ENCODE peak calls at places on chromosomes 16 and 17, in seven cellular contexts. One of them, this sample, is unnamed.

GRCh38 chr16:22360963-22361659 is 13.3 kb downstream of the CDR2 start:
- DNase-seq in GM10248: no peak
- DNase-seq in SW 1271: no peak
- DNase-seq in GM23248: no peak
- DNase-seq in NCI-H345: no peak
- DNase-seq in activated naive CD4-positive, alpha-beta T cell treated with anti-CD3 and anti-CD28 coated beads for 36 hours: peak
- DNase-seq in stromal cell of bone marrow: no peak
- DNase-seq in this sample: no peak

GRCh38 chr17:81339180-81339501 is 44.0 kb upstream of the SLC38A10 start:
- DNase-seq in GM10248: no peak
- DNase-seq in SW 1271: no peak
- DNase-seq in GM23248: no peak
- DNase-seq in NCI-H345: no peak
- DNase-seq in activated naive CD4-positive, alpha-beta T cell treated with anti-CD3 and anti-CD28 coated beads for 36 hours: no peak
- DNase-seq in stromal cell of bone marrow: no peak
- DNase-seq in this sample: no peak

GRCh38 chr17:75048396-75048933 is 1.4 kb downstream of the KCTD2 start:
- DNase-seq in GM10248: no peak
- DNase-seq in SW 1271: no peak
- DNase-seq in GM23248: peak
- DNase-seq in NCI-H345: no peak
- DNase-seq in activated naive CD4-positive, alpha-beta T cell treated with anti-CD3 and anti-CD28 coated beads for 36 hours: no peak
- DNase-seq in stromal cell of bone marrow: no peak
- DNase-seq in this sample: no peak

GRCh38 chr17:75508122-75508719 is 7.1 kb downstream of the CASKIN2 start:
- DNase-seq in GM10248: no peak
- DNase-seq in SW 1271: no peak
- DNase-seq in GM23248: no peak
- DNase-seq in NCI-H345: no peak
- DNase-seq in activated naive CD4-positive, alpha-beta T cell treated with anti-CD3 and anti-CD28 coated beads for 36 hours: no peak
- DNase-seq in stromal cell of bone marrow: no peak
- DNase-seq in this sample: no peak

GRCh38 chr17:19736071-19736470 is 12.0 kb downstream of the ALDH3A1 start:
- DNase-seq in GM10248: no peak
- DNase-seq in SW 1271: no peak
- DNase-seq in GM23248: no peak
- DNase-seq in NCI-H345: no peak
- DNase-seq in activated naive CD4-positive, alpha-beta T cell treated with anti-CD3 and anti-CD28 coated beads for 36 hours: no peak
- DNase-seq in stromal cell of bone marrow: no peak
- DNase-seq in this sample: no peak

GRCh38 chr17:30450125-30451027 is 26.8 kb upstream of the GOSR1 start:
- DNase-seq in GM10248: no peak
- DNase-seq in SW 1271: no peak
- DNase-seq in GM23248: peak
- DNase-seq in NCI-H345: no peak
- DNase-seq in activated naive CD4-positive, alpha-beta T cell treated with anti-CD3 and anti-CD28 coated beads for 36 hours: no peak
- DNase-seq in stromal cell of bone marrow: no peak
- DNase-seq in this sample: no peak

GRCh38 chr16:86300746-86301480 is 209.4 kb upstream of the FOXF1 start:
- DNase-seq in GM10248: no peak
- DNase-seq in SW 1271: no peak
- DNase-seq in GM23248: peak
- DNase-seq in NCI-H345: no peak
- DNase-seq in activated naive CD4-positive, alpha-beta T cell treated with anti-CD3 and anti-CD28 coated beads for 36 hours: no peak
- DNase-seq in stromal cell of bone marrow: no peak
- DNase-seq in this sample: no peak

GRCh38 chr16:56866955-56867830 is 2.2 kb downstream of the SLC12A3 start:
- DNase-seq in GM10248: peak
- DNase-seq in SW 1271: no peak
- DNase-seq in GM23248: peak
- DNase-seq in NCI-H345: peak
- DNase-seq in activated naive CD4-positive, alpha-beta T cell treated with anti-CD3 and anti-CD28 coated beads for 36 hours: peak
- DNase-seq in stromal cell of bone marrow: peak
- DNase-seq in this sample: peak

GRCh38 chr16:9091867-9092281 is 430 bp downstream of the HAPSTR1 start:
- DNase-seq in GM10248: no peak
- DNase-seq in SW 1271: no peak
- DNase-seq in GM23248: peak
- DNase-seq in NCI-H345: peak
- DNase-seq in activated naive CD4-positive, alpha-beta T cell treated with anti-CD3 and anti-CD28 coated beads for 36 hours: peak
- DNase-seq in stromal cell of bone marrow: no peak
- DNase-seq in this sample: no peak

GRCh38 chr16:88617268-88618031 is 20.9 kb upstream of the IL17C start:
- DNase-seq in GM10248: no peak
- DNase-seq in SW 1271: no peak
- DNase-seq in GM23248: no peak
- DNase-seq in NCI-H345: peak
- DNase-seq in activated naive CD4-positive, alpha-beta T cell treated with anti-CD3 and anti-CD28 coated beads for 36 hours: no peak
- DNase-seq in stromal cell of bone marrow: no peak
- DNase-seq in this sample: peak

GRCh38 chr17:71417142-71417541 is 703.7 kb upstream of the SOX9 start:
- DNase-seq in GM10248: no peak
- DNase-seq in SW 1271: no peak
- DNase-seq in GM23248: no peak
- DNase-seq in NCI-H345: no peak
- DNase-seq in activated naive CD4-positive, alpha-beta T cell treated with anti-CD3 and anti-CD28 coated beads for 36 hours: no peak
- DNase-seq in stromal cell of bone marrow: no peak
- DNase-seq in this sample: no peak

GRCh38 chr17:73528679-73529078 is 115.6 kb downstream of the SDK2 start:
- DNase-seq in GM10248: no peak
- DNase-seq in SW 1271: no peak
- DNase-seq in GM23248: no peak
- DNase-seq in NCI-H345: no peak
- DNase-seq in activated naive CD4-positive, alpha-beta T cell treated with anti-CD3 and anti-CD28 coated beads for 36 hours: no peak
- DNase-seq in stromal cell of bone marrow: no peak
- DNase-seq in this sample: no peak

GRCh38 chr17:40412880-40413279 is 4.8 kb downstream of the TOP2A start:
- DNase-seq in GM10248: no peak
- DNase-seq in SW 1271: no peak
- DNase-seq in GM23248: no peak
- DNase-seq in NCI-H345: no peak
- DNase-seq in activated naive CD4-positive, alpha-beta T cell treated with anti-CD3 and anti-CD28 coated beads for 36 hours: no peak
- DNase-seq in stromal cell of bone marrow: no peak
- DNase-seq in this sample: no peak

GRCh38 chr17:63029520-63029919 is 63.5 kb downstream of the TANC2 start:
- DNase-seq in GM10248: no peak
- DNase-seq in SW 1271: peak
- DNase-seq in GM23248: peak
- DNase-seq in NCI-H345: no peak
- DNase-seq in activated naive CD4-positive, alpha-beta T cell treated with anti-CD3 and anti-CD28 coated beads for 36 hours: no peak
- DNase-seq in stromal cell of bone marrow: peak
- DNase-seq in this sample: no peak

GRCh38 chr17:20300399-20301037 is 166.8 kb downstream of the LGALS9B start:
- DNase-seq in GM10248: no peak
- DNase-seq in SW 1271: no peak
- DNase-seq in GM23248: peak
- DNase-seq in NCI-H345: no peak
- DNase-seq in activated naive CD4-positive, alpha-beta T cell treated with anti-CD3 and anti-CD28 coated beads for 36 hours: no peak
- DNase-seq in stromal cell of bone marrow: peak
- DNase-seq in this sample: no peak

GRCh38 chr17:45841883-45842525 is 2.7 kb upstream of the SPPL2C start:
- DNase-seq in GM10248: no peak
- DNase-seq in SW 1271: no peak
- DNase-seq in GM23248: no peak
- DNase-seq in NCI-H345: peak
- DNase-seq in activated naive CD4-positive, alpha-beta T cell treated with anti-CD3 and anti-CD28 coated beads for 36 hours: no peak
- DNase-seq in stromal cell of bone marrow: no peak
- DNase-seq in this sample: peak

GRCh38 chr16:11596572-11597226 is 10.0 kb upstream of the LITAF start:
- DNase-seq in GM10248: no peak
- DNase-seq in SW 1271: no peak
- DNase-seq in GM23248: no peak
- DNase-seq in NCI-H345: no peak
- DNase-seq in activated naive CD4-positive, alpha-beta T cell treated with anti-CD3 and anti-CD28 coated beads for 36 hours: no peak
- DNase-seq in stromal cell of bone marrow: no peak
- DNase-seq in this sample: no peak

GRCh38 chr17:36136439-36136838 is 32.8 kb downstream of the CCL4 start:
- DNase-seq in GM10248: no peak
- DNase-seq in SW 1271: no peak
- DNase-seq in GM23248: no peak
- DNase-seq in NCI-H345: no peak
- DNase-seq in activated naive CD4-positive, alpha-beta T cell treated with anti-CD3 and anti-CD28 coated beads for 36 hours: no peak
- DNase-seq in stromal cell of bone marrow: no peak
- DNase-seq in this sample: no peak

GRCh38 chr17:18136357-18136756 is 27.8 kb downstream of the MYO15A start:
- DNase-seq in GM10248: no peak
- DNase-seq in SW 1271: no peak
- DNase-seq in GM23248: no peak
- DNase-seq in NCI-H345: no peak
- DNase-seq in activated naive CD4-positive, alpha-beta T cell treated with anti-CD3 and anti-CD28 coated beads for 36 hours: no peak
- DNase-seq in stromal cell of bone marrow: no peak
- DNase-seq in this sample: no peak

GRCh38 chr16:49468611-49469322 is 95.2 kb downstream of the C16orf78 start:
- DNase-seq in GM10248: no peak
- DNase-seq in SW 1271: no peak
- DNase-seq in GM23248: no peak
- DNase-seq in NCI-H345: no peak
- DNase-seq in activated naive CD4-positive, alpha-beta T cell treated with anti-CD3 and anti-CD28 coated beads for 36 hours: no peak
- DNase-seq in stromal cell of bone marrow: no peak
- DNase-seq in this sample: no peak

GRCh38 chr17:79954281-79955166 is 81.1 kb downstream of the TBC1D16 start:
- DNase-seq in GM10248: no peak
- DNase-seq in SW 1271: no peak
- DNase-seq in GM23248: no peak
- DNase-seq in NCI-H345: no peak
- DNase-seq in activated naive CD4-positive, alpha-beta T cell treated with anti-CD3 and anti-CD28 coated beads for 36 hours: no peak
- DNase-seq in stromal cell of bone marrow: no peak
- DNase-seq in this sample: no peak

GRCh38 chr17:65402513-65403086 is 158.8 kb downstream of the AXIN2 start:
- DNase-seq in GM10248: no peak
- DNase-seq in SW 1271: no peak
- DNase-seq in GM23248: no peak
- DNase-seq in NCI-H345: no peak
- DNase-seq in activated naive CD4-positive, alpha-beta T cell treated with anti-CD3 and anti-CD28 coated beads for 36 hours: no peak
- DNase-seq in stromal cell of bone marrow: no peak
- DNase-seq in this sample: no peak

GRCh38 chr17:50260501-50260911 is 13.8 kb upstream of the TMEM92 start:
- DNase-seq in GM10248: no peak
- DNase-seq in SW 1271: no peak
- DNase-seq in GM23248: no peak
- DNase-seq in NCI-H345: no peak
- DNase-seq in activated naive CD4-positive, alpha-beta T cell treated with anti-CD3 and anti-CD28 coated beads for 36 hours: no peak
- DNase-seq in stromal cell of bone marrow: no peak
- DNase-seq in this sample: no peak

This sample was measured in NCI-H1092.